ENCODE peak calls at places on chromosome 11, in eight cellular contexts. O is RPMI8226, H is NCI-H1694 treated with DMSO at 0.1 percent for 48 hours, X is activated gamma-delta T cell, L is ELR, K is left colon, D is NCI-H524, F is pancreas. S is an unnamed sample.

GRCh38 chr11:58524232-58525036 is 16.5 kb upstream of the OR5B21 start:
- DNase-seq in D (peak; percentile 30), H (peak; percentile 45), L (peak; percentile 85), K (no peak), F (peak; percentile 47), X (no peak), O (peak; percentile 74), S (peak; percentile 72)

GRCh38 chr11:27525824-27526516 is 19.4 kb upstream of the LIN7C start:
- DNase-seq in L (no peak), O (no peak), X (no peak), K (no peak), D (no peak), H (no peak), F (no peak), S (no peak)

GRCh38 chr11:128294685-128295079 is 292.7 kb downstream of the ETS1 start:
- DNase-seq in F (no peak), O (no peak), K (no peak), L (no peak), D (no peak), H (no peak), X (no peak), S (no peak)

GRCh38 chr11:130209128-130209932 is 49.7 kb downstream of the ST14 start:
- DNase-seq in K (peak; percentile 25), O (no peak), H (no peak), X (no peak), D (no peak), F (no peak), L (no peak), S (no peak)

GRCh38 chr11:11789735-11790369 is 51.9 kb upstream of the USP47 start:
- DNase-seq in K (no peak), X (no peak), L (peak; percentile 50), D (no peak), H (no peak), F (no peak), O (peak; percentile 20), S (peak; percentile 45)

GRCh38 chr11:111765320-111765983 is 737 bp downstream of the PPP2R1B start:
- DNase-seq in L (peak; percentile 29), D (no peak), H (no peak), O (peak; percentile 45), K (no peak), X (no peak), F (peak; percentile 56), S (peak; percentile 43)

GRCh38 chr11:66589996-66590675 is 2.7 kb downstream of the CCDC87 start:
- DNase-seq in X (no peak), L (no peak), H (no peak), O (no peak), F (no peak), K (no peak), D (no peak), S (no peak)

GRCh38 chr11:2314525-2315394 is 12.9 kb downstream of the TSPAN32 start:
- DNase-seq in F (peak; percentile 82), O (no peak), L (no peak), K (peak; percentile 85), X (no peak), D (peak; percentile 23), H (peak; percentile 6), S (no peak)

GRCh38 chr11:108223449-108224149 is 732 bp downstream of the ATM start:
- DNase-seq in D (peak; percentile 46), L (peak; percentile 44), H (no peak), O (peak; percentile 29), X (no peak), K (no peak), F (no peak), S (peak; percentile 52)

GRCh38 chr11:83612891-83613766 is 327.0 kb upstream of the CCDC90B start:
- DNase-seq in X (no peak), L (no peak), O (no peak), D (no peak), H (no peak), K (no peak), F (no peak), S (peak; percentile 9)

GRCh38 chr11:14132312-14132711 is 169.8 kb downstream of the SPON1 start:
- DNase-seq in D (peak; percentile 91), X (no peak), L (no peak), K (peak; percentile 25), O (no peak), F (no peak), H (no peak), S (peak; percentile 91)

GRCh38 chr11:115665958-115666357 is 161.7 kb upstream of the CADM1 start:
- DNase-seq in H (no peak), K (no peak), D (no peak), F (no peak), X (no peak), O (no peak), L (no peak), S (no peak)

GRCh38 chr11:78209478-78209877 is 20.8 kb downstream of the USP35 start:
- DNase-seq in F (no peak), K (no peak), O (no peak), L (no peak), D (no peak), X (no peak), H (no peak), S (no peak)

GRCh38 chr11:17397311-17398002 is 9.0 kb upstream of the KCNJ11 start:
- DNase-seq in H (no peak), D (no peak), L (no peak), F (no peak), X (no peak), K (no peak), O (no peak), S (no peak)

GRCh38 chr11:58024601-58025091 is 965 bp downstream of the OR9Q1 start:
- DNase-seq in F (peak; percentile 51), X (no peak), D (no peak), L (peak; percentile 7), K (peak; percentile 41), H (no peak), O (no peak), S (no peak)

GRCh38 chr11:121557348-121557747 is 104.6 kb upstream of the SORL1-AS1 start:
- DNase-seq in O (no peak), D (no peak), H (no peak), X (no peak), L (peak; percentile 5), K (no peak), F (no peak), S (no peak)

GRCh38 chr11:71472941-71473792 is 20.2 kb downstream of the NADSYN1 start:
- DNase-seq in F (no peak), L (no peak), K (no peak), H (no peak), D (no peak), X (no peak), O (no peak), S (no peak)

GRCh38 chr11:67060111-67060522 is 3.5 kb downstream of the RHOD start:
- DNase-seq in K (no peak), H (no peak), X (no peak), L (peak; percentile 75), D (no peak), F (no peak), O (no peak), S (no peak)

GRCh38 chr11:13316528-13316961 is 39.0 kb downstream of the BMAL1 start:
- DNase-seq in D (no peak), O (no peak), K (no peak), H (no peak), F (no peak), L (peak; percentile 75), X (no peak), S (no peak)

GRCh38 chr11:78768345-78768744 is 193.7 kb upstream of the NARS2 start:
- DNase-seq in K (no peak), H (no peak), L (no peak), D (no peak), F (no peak), X (no peak), O (no peak), S (no peak)

GRCh38 chr11:726278-726915 is 20.4 kb downstream of the EPS8L2 start:
- DNase-seq in X (no peak), H (no peak), D (peak; percentile 22), F (peak; percentile 86), L (no peak), K (peak; percentile 76), O (peak; percentile 95), S (peak; percentile 73)

GRCh38 chr11:124745835-124746620 is 6.0 kb downstream of the VSIG2 start:
- DNase-seq in X (no peak), H (no peak), K (no peak), D (no peak), F (peak; percentile 17), L (no peak), O (peak; percentile 47), S (no peak)

GRCh38 chr11:66720223-66720898 is 8.7 kb downstream of the SPTBN2 start:
- DNase-seq in F (peak; percentile 97), X (no peak), D (no peak), K (peak; percentile 81), L (peak; percentile 65), O (no peak), H (no peak), S (no peak)

GRCh38 chr11:9972917-9973504 is 309.1 kb downstream of the SWAP70 start:
- DNase-seq in H (peak; percentile 32), L (peak; percentile 65), F (peak; percentile 6), X (no peak), D (peak; percentile 2), O (peak; percentile 32), K (no peak), S (peak; percentile 46)

GRCh38 chr11:1006762-1007161 is 29.8 kb downstream of the MUC6 start:
- DNase-seq in D (no peak), H (no peak), F (peak; percentile 79), X (no peak), K (no peak), L (no peak), O (no peak), S (no peak)

GRCh38 chr11:1005913-1006312 is 30.6 kb downstream of the MUC6 start:
- DNase-seq in D (no peak), L (no peak), H (peak; percentile 78), F (peak; percentile 75), K (no peak), X (no peak), O (no peak), S (no peak)

GRCh38 chr11:115764172-115764571 is 260.0 kb upstream of the CADM1 start:
- DNase-seq in F (no peak), H (no peak), D (no peak), L (no peak), O (no peak), X (no peak), K (no peak), S (no peak)

GRCh38 chr11:2366271-2366670 is 10.8 kb upstream of the CD81 start:
- DNase-seq in O (peak; percentile 47), K (no peak), H (no peak), X (no peak), D (no peak), F (no peak), L (no peak), S (no peak)

GRCh38 chr11:120974466-120974865 is 49.4 kb upstream of the TBCEL start:
- DNase-seq in F (no peak), H (no peak), L (no peak), K (no peak), O (no peak), X (no peak), D (no peak), S (no peak)

GRCh38 chr11:1290052-1291040 is 19.1 kb downstream of the TOLLIP start:
- DNase-seq in X (no peak), D (no peak), L (no peak), F (no peak), H (no peak), K (no peak), O (no peak), S (no peak)

GRCh38 chr11:26993965-26994446 is at the start of gene FIBIN:
- DNase-seq in L (peak; percentile 26), D (no peak), O (no peak), F (no peak), H (no peak), X (no peak), K (no peak), S (no peak)

GRCh38 chr11:19947521-19948114 is 212.7 kb downstream of the DBX1 start:
- DNase-seq in X (no peak), L (no peak), H (no peak), O (no peak), D (no peak), K (no peak), F (no peak), S (no peak)

S was measured in NCI-H82.